ENCODE peak calls at places on chromosomes 4 and X, in four cellular contexts. One of them, this sample, is unnamed.

GRCh38 chr4:145805490-145805889 is 125.5 kb downstream of the C4orf51 start:
- DNase-seq in CD4-positive, alpha-beta memory T cell: no peak
- DNase-seq in fibroblast of mammary gland: no peak
- DNase-seq in AG08396: no peak
- DNase-seq in this sample: peak

GRCh38 chr4:180197471-180197870 is 2045.7 kb upstream of the TENM3 start:
- DNase-seq in CD4-positive, alpha-beta memory T cell: no peak
- DNase-seq in fibroblast of mammary gland: no peak
- DNase-seq in AG08396: no peak
- DNase-seq in this sample: no peak

GRCh38 chrX:43969504-43970501 is 3.4 kb downstream of the NDP start:
- DNase-seq in CD4-positive, alpha-beta memory T cell: no peak
- DNase-seq in fibroblast of mammary gland: peak
- DNase-seq in AG08396: no peak
- DNase-seq in this sample: peak

GRCh38 chr4:3440979-3441500 is 728 bp upstream of the HGFAC start:
- DNase-seq in CD4-positive, alpha-beta memory T cell: no peak
- DNase-seq in fibroblast of mammary gland: peak
- DNase-seq in AG08396: no peak
- DNase-seq in this sample: peak

GRCh38 chr4:151772322-151772721 is 11.5 kb upstream of the GATB start:
- DNase-seq in CD4-positive, alpha-beta memory T cell: no peak
- DNase-seq in fibroblast of mammary gland: no peak
- DNase-seq in AG08396: no peak
- DNase-seq in this sample: no peak

GRCh38 chrX:20729421-20729820 is 462.7 kb upstream of the RPS6KA3 start:
- DNase-seq in CD4-positive, alpha-beta memory T cell: no peak
- DNase-seq in fibroblast of mammary gland: peak
- DNase-seq in AG08396: no peak
- DNase-seq in this sample: no peak

GRCh38 chrX:85994228-85994627 is 53.1 kb downstream of the CHM start:
- DNase-seq in CD4-positive, alpha-beta memory T cell: no peak
- DNase-seq in fibroblast of mammary gland: peak
- DNase-seq in AG08396: no peak
- DNase-seq in this sample: no peak

GRCh38 chrX:54423161-54423888 is 16.9 kb upstream of the TSR2 start:
- DNase-seq in CD4-positive, alpha-beta memory T cell: no peak
- DNase-seq in fibroblast of mammary gland: no peak
- DNase-seq in AG08396: no peak
- DNase-seq in this sample: no peak

This sample was measured in MCF 10A.